ENCODE peak calls at places on chromosomes 16 and 17, in four cellular contexts. U is CD4-positive, CD25-positive, alpha-beta regulatory T cell; T is stimulated activated CD8-positive, alpha-beta memory T cell treated with anti-CD3 and anti-CD28 coated beads, Interleukin-12 subunit alpha, Interleukin-12 subunit beta, amount 100 ng/mL, for 1 hour; I is astrocyte of the cerebellum. G is an unnamed sample.

GRCh38 chr17:19706791-19707727 is 9.3 kb downstream of the SLC47A2 start:
- DNase-seq in U (no peak), T (no peak), I (no peak), G (no peak)

GRCh38 chr17:74872313-74873035 is at the start of gene FDXR:
- DNase-seq in U (no peak), T (no peak), I (no peak), G (no peak)

GRCh38 chr16:65598626-65599025 is 476.8 kb upstream of the CDH11 start:
- DNase-seq in U (no peak), T (no peak), I (peak), G (no peak)

GRCh38 chr16:48291303-48291702 is 44.0 kb upstream of the ABCC11 start:
- DNase-seq in U (no peak), T (no peak), I (no peak), G (no peak)

GRCh38 chr16:80366023-80366422 is 174.8 kb upstream of the DYNLRB2 start:
- DNase-seq in U (no peak), T (no peak), I (no peak), G (no peak)

GRCh38 chr17:6241996-6242395 is 171.8 kb downstream of the WSCD1 start:
- DNase-seq in U (no peak), T (no peak), I (no peak), G (no peak)

GRCh38 chr17:153851-154250 is 16.5 kb downstream of the SCGB1C2 start:
- DNase-seq in U (no peak), T (no peak), I (no peak), G (no peak)

GRCh38 chr17:3843935-3844516 is 2.0 kb downstream of the NCBP3 start:
- DNase-seq in U (no peak), T (peak), I (no peak), G (peak)

GRCh38 chr16:50372611-50373344 is 4.0 kb upstream of the BRD7 start:
- DNase-seq in U (no peak), T (no peak), I (no peak), G (no peak)

GRCh38 chr16:77277141-77277540 is 77.9 kb downstream of the SYCE1L start:
- DNase-seq in U (no peak), T (no peak), I (no peak), G (no peak)

GRCh38 chr17:81928497-81929252 is 1.1 kb upstream of the MAFG start:
- DNase-seq in U (no peak), T (no peak), I (no peak), G (no peak)

GRCh38 chr17:47180337-47180736 is 8.8 kb downstream of the CDC27 start:
- DNase-seq in U (no peak), T (no peak), I (no peak), G (no peak)

GRCh38 chr17:60421273-60422161 is 772 bp upstream of the CHCT1 start:
- DNase-seq in U (peak), T (peak), I (no peak), G (peak)

GRCh38 chr17:8954339-8954738 is 11.2 kb downstream of the PIK3R5 start:
- DNase-seq in U (peak), T (peak), I (no peak), G (peak)

GRCh38 chr16:57875347-57875746 is 73.1 kb upstream of the KIFC3 start:
- DNase-seq in U (no peak), T (no peak), I (no peak), G (no peak)

GRCh38 chr17:1752425-1752941 is 9.4 kb upstream of the SERPINF1 start:
- DNase-seq in U (no peak), T (no peak), I (no peak), G (no peak)

GRCh38 chr17:42571435-42572225 is 4.7 kb downstream of the MLX start:
- DNase-seq in U (no peak), T (no peak), I (no peak), G (no peak)

GRCh38 chr16:81471882-81472281 is 27.3 kb downstream of the CMIP start:
- DNase-seq in U (no peak), T (no peak), I (no peak), G (no peak)

GRCh38 chr16:74874123-74874522 is 99.5 kb upstream of the FA2H start:
- DNase-seq in U (no peak), T (no peak), I (no peak), G (no peak)

GRCh38 chr16:89949756-89950155 is 1.2 kb downstream of the DEF8 start:
- DNase-seq in U (no peak), T (no peak), I (no peak), G (no peak)

GRCh38 chr17:77770331-77771105 is 188.0 kb upstream of the TNRC6C start:
- DNase-seq in U (no peak), T (no peak), I (peak), G (no peak)

GRCh38 chr17:4108397-4108796 is 34.4 kb downstream of the ZZEF1 start:
- DNase-seq in U (no peak), T (no peak), I (no peak), G (no peak)

GRCh38 chr17:39064374-39064773 is 87.1 kb downstream of the PLXDC1 start:
- DNase-seq in U (no peak), T (no peak), I (no peak), G (no peak)

GRCh38 chr17:51165680-51166197 is 472 bp upstream of the NME2 start:
- DNase-seq in U (no peak), T (no peak), I (no peak), G (peak)

GRCh38 chr16:72989203-72989991 is 58.5 kb downstream of the ZFHX3 start:
- DNase-seq in U (no peak), T (no peak), I (peak), G (no peak)

GRCh38 chr16:4837733-4838501 is 9.2 kb downstream of the GLYR1 start:
- DNase-seq in U (no peak), T (no peak), I (no peak), G (no peak)

GRCh38 chr16:64397945-64398508 is 723.8 kb downstream of the CDH11 start:
- DNase-seq in U (no peak), T (no peak), I (no peak), G (no peak)

GRCh38 chr17:64626827-64627226 is 35.3 kb downstream of the SMURF2 start:
- DNase-seq in U (no peak), T (no peak), I (no peak), G (no peak)

GRCh38 chr16:85077039-85077438 is 35.2 kb downstream of the CIBAR2 start:
- DNase-seq in U (no peak), T (no peak), I (no peak), G (no peak)

GRCh38 chr16:89701425-89702406 is at the start of gene SPATA2L:
- DNase-seq in U (peak), T (peak), I (peak), G (peak)

GRCh38 chr16:75380870-75381269 is 52.4 kb downstream of the CFDP1 start:
- DNase-seq in U (no peak), T (no peak), I (no peak), G (no peak)

GRCh38 chr16:4537376-4538066 is 1.1 kb downstream of the CDIP1 start:
- DNase-seq in U (no peak), T (no peak), I (no peak), G (peak)